ENCODE peak calls at places on chromosomes 16 and 17, in four cellular contexts. One of them, this sample, is unnamed.

GRCh38 chr17:373616-374225 is 21.1 kb upstream of the RPH3AL start:
- DNase-seq in HepG2: no peak
- DNase-seq in heart right ventricle: no peak
- DNase-seq in left ventricle myocardium inferior: peak
- DNase-seq in this sample: no peak

GRCh38 chr16:68364601-68364998 is 53.8 kb downstream of the PRMT7 start:
- DNase-seq in HepG2: no peak
- DNase-seq in heart right ventricle: no peak
- DNase-seq in left ventricle myocardium inferior: no peak
- DNase-seq in this sample: no peak

GRCh38 chr17:57572062-57572461 is 173.0 kb downstream of the CCDC182 start:
- DNase-seq in HepG2: no peak
- DNase-seq in heart right ventricle: no peak
- DNase-seq in left ventricle myocardium inferior: no peak
- DNase-seq in this sample: no peak

GRCh38 chr16:30065943-30066881 is 652 bp downstream of the ALDOA start:
- DNase-seq in HepG2: no peak
- DNase-seq in heart right ventricle: peak
- DNase-seq in left ventricle myocardium inferior: no peak
- DNase-seq in this sample: no peak

GRCh38 chr16:4319454-4319853 is 3.6 kb downstream of the GLIS2 start:
- DNase-seq in HepG2: no peak
- DNase-seq in heart right ventricle: no peak
- DNase-seq in left ventricle myocardium inferior: no peak
- DNase-seq in this sample: no peak

GRCh38 chr16:12255473-12255872 is 278.9 kb downstream of the SNX29 start:
- DNase-seq in HepG2: no peak
- DNase-seq in heart right ventricle: no peak
- DNase-seq in left ventricle myocardium inferior: no peak
- DNase-seq in this sample: no peak

GRCh38 chr17:10099051-10099571 is 99.3 kb downstream of the GAS7 start:
- DNase-seq in HepG2: no peak
- DNase-seq in heart right ventricle: no peak
- DNase-seq in left ventricle myocardium inferior: no peak
- DNase-seq in this sample: peak

GRCh38 chr16:30562021-30562420 is 3.8 kb upstream of the ZNF764 start:
- DNase-seq in HepG2: no peak
- DNase-seq in heart right ventricle: no peak
- DNase-seq in left ventricle myocardium inferior: no peak
- DNase-seq in this sample: no peak

GRCh38 chr17:63293310-63293709 is 152.8 kb downstream of the CYB561 start:
- DNase-seq in HepG2: no peak
- DNase-seq in heart right ventricle: no peak
- DNase-seq in left ventricle myocardium inferior: no peak
- DNase-seq in this sample: peak

GRCh38 chr17:14373587-14374259 is 72.8 kb downstream of the HS3ST3B1 start:
- DNase-seq in HepG2: peak
- DNase-seq in heart right ventricle: no peak
- DNase-seq in left ventricle myocardium inferior: no peak
- DNase-seq in this sample: no peak

GRCh38 chr16:57689772-57690558 is 4.6 kb upstream of the DRC7 start:
- DNase-seq in HepG2: no peak
- DNase-seq in heart right ventricle: peak
- DNase-seq in left ventricle myocardium inferior: no peak
- DNase-seq in this sample: no peak

GRCh38 chr17:39650121-39650579 is 13.2 kb downstream of the STARD3 start:
- DNase-seq in HepG2: no peak
- DNase-seq in heart right ventricle: no peak
- DNase-seq in left ventricle myocardium inferior: no peak
- DNase-seq in this sample: no peak

GRCh38 chr17:77640916-77641605 is 317.4 kb upstream of the TNRC6C start:
- DNase-seq in HepG2: no peak
- DNase-seq in heart right ventricle: no peak
- DNase-seq in left ventricle myocardium inferior: no peak
- DNase-seq in this sample: no peak

DNA sequence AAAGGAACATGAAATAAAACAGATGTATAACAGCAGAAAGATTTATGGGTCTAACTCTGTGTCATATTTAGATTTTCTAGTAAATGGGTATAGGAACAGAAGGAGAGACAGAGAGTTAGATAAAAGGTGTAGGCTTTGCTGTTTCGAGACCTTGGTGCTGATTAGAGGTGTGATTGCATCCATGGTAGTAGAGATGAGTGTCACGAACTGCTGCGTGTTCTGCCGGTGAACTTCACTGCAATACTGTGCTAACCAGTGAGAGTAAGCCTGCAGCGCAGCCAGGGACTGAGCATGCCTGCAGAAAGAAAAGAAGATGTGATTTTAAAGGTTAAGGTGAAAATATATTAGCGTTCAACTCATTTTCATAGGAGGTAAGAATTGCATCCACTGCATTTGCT is 53.7 kb upstream of the GSG1L start:
- DNase-seq in HepG2: no peak
- DNase-seq in heart right ventricle: no peak
- DNase-seq in left ventricle myocardium inferior: no peak
- DNase-seq in this sample: no peak
- TF ChIP-seq CTCF in HepG2: no peak
- TF ChIP-seq CTCF in heart right ventricle: no peak
- TF ChIP-seq CTCF in left ventricle myocardium inferior: no peak
- TF ChIP-seq CTCF in this sample: no peak

GRCh38 chr17:72362466-72363335 is 241.9 kb downstream of the SOX9 start:
- DNase-seq in HepG2: peak
- DNase-seq in heart right ventricle: no peak
- DNase-seq in left ventricle myocardium inferior: no peak
- DNase-seq in this sample: no peak
- TF ChIP-seq CTCF in HepG2: peak
- TF ChIP-seq CTCF in heart right ventricle: no peak
- TF ChIP-seq CTCF in left ventricle myocardium inferior: no peak
- TF ChIP-seq CTCF in this sample: no peak

DNA sequence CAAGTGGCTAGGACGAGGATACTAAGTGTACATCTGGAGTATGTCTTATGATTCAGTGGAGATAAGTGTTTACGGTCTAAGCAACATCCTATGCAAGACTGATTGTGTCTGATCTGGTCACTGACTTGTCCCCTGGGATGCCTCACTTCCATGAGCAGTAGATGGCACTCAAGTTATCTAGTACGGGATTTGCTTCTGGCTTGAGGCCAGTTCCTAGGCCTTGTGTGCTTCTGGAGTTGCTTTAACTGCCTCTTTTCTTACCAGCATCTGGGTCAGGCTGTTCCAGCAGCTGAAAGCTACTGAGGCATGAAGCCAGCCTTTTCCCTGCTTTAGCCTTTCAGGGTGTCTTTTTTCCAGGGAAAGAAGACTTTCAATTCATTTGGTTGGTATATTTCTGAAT is 23.0 kb downstream of the SUPT6H start:
- DNase-seq in HepG2: peak
- DNase-seq in heart right ventricle: no peak
- DNase-seq in left ventricle myocardium inferior: no peak
- DNase-seq in this sample: no peak
- TF ChIP-seq CTCF in HepG2: peak
- TF ChIP-seq CTCF in heart right ventricle: no peak
- TF ChIP-seq CTCF in left ventricle myocardium inferior: no peak
- TF ChIP-seq CTCF in this sample: no peak

DNA sequence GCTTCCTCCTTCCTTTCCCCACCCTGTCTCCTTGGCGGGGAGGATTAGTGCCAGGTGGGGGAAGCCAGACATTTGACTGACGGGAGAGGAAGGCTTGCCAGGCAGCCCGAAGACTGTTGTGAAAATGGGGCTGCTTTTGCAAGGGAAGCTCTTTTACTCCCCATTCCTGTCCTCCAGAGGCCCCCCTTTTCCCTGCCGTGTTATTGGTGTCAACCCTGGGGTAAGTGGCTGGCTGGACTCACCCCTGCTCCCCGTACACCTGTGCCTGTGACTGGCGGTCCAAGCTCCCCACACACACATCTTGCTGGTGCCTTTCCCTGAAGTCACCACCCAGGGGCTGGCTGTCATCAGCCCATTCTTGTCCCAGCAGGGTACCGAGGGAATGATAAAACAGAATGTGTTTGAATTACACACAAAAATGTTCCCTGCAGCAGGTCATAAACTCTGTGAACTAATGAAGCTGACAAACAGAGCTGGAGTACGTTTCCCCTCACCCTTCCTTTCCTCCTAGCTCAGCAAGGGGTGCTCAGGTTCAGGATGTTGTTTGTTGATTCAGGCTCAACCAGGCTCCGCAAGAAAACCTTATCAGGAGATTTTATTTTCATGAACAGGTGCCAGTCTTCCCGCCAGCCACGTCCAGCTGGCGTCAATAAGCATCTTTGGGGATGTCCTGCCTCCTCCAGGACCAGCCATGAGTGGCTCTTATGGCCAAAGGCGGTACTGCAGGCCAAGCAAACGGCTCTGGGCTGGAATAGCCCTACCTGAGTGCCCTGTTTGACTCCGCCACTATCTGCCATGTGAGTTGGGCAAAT is 4.3 kb upstream of the ARMC7 start:
- DNase-seq in HepG2: peak
- DNase-seq in heart right ventricle: no peak
- DNase-seq in left ventricle myocardium inferior: no peak
- DNase-seq in this sample: no peak
- TF ChIP-seq CTCF in HepG2: peak
- TF ChIP-seq CTCF in heart right ventricle: peak
- TF ChIP-seq CTCF in left ventricle myocardium inferior: peak
- TF ChIP-seq CTCF in this sample: peak

GRCh38 chr16:13852827-13853226 is 67.1 kb upstream of the ERCC4 start:
- DNase-seq in HepG2: no peak
- DNase-seq in heart right ventricle: no peak
- DNase-seq in left ventricle myocardium inferior: no peak
- DNase-seq in this sample: no peak

GRCh38 chr16:13845232-13845631 is 74.7 kb upstream of the ERCC4 start:
- DNase-seq in HepG2: no peak
- DNase-seq in heart right ventricle: no peak
- DNase-seq in left ventricle myocardium inferior: no peak
- DNase-seq in this sample: no peak

DNA sequence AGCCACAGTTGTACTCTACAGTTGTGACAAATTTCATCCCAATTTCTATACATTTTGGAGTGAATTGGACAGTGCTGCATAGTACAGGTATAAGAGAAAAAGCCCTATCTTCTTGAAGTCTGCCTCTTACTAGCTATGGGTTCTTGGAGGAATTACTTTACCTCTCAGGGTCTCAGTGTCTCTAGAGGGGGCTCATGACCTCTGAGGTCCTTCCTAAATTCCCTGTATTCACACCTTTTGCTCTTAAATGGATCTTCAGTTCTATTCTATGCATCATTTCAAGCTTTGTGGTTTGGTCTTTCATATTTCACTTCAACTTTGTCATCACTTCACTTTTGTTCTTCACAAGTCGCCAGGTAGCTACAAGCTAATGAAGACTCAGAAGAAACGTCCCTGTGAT is 71.2 kb upstream of the ERCC4 start:
- DNase-seq in HepG2: no peak
- DNase-seq in heart right ventricle: no peak
- DNase-seq in left ventricle myocardium inferior: no peak
- DNase-seq in this sample: no peak
- TF ChIP-seq CTCF in HepG2: no peak
- TF ChIP-seq CTCF in heart right ventricle: no peak
- TF ChIP-seq CTCF in left ventricle myocardium inferior: no peak
- TF ChIP-seq CTCF in this sample: no peak

GRCh38 chr17:36609498-36609862 is 8.1 kb downstream of the MRM1 start:
- DNase-seq in HepG2: no peak
- DNase-seq in heart right ventricle: no peak
- DNase-seq in left ventricle myocardium inferior: no peak
- DNase-seq in this sample: no peak

GRCh38 chr17:36611345-36612072 is 10.1 kb downstream of the MRM1 start:
- DNase-seq in HepG2: no peak
- DNase-seq in heart right ventricle: no peak
- DNase-seq in left ventricle myocardium inferior: no peak
- DNase-seq in this sample: peak

GRCh38 chr17:36608280-36608679 is 6.9 kb downstream of the MRM1 start:
- DNase-seq in HepG2: no peak
- DNase-seq in heart right ventricle: no peak
- DNase-seq in left ventricle myocardium inferior: no peak
- DNase-seq in this sample: no peak

GRCh38 chr17:36610472-36610871 is 9.1 kb downstream of the MRM1 start:
- DNase-seq in HepG2: no peak
- DNase-seq in heart right ventricle: no peak
- DNase-seq in left ventricle myocardium inferior: no peak
- DNase-seq in this sample: no peak

GRCh38 chr17:36608794-36609497 is 7.6 kb downstream of the MRM1 start:
- DNase-seq in HepG2: no peak
- DNase-seq in heart right ventricle: no peak
- DNase-seq in left ventricle myocardium inferior: peak
- DNase-seq in this sample: no peak
- TF ChIP-seq CTCF in HepG2: peak
- TF ChIP-seq CTCF in heart right ventricle: peak
- TF ChIP-seq CTCF in left ventricle myocardium inferior: peak
- TF ChIP-seq CTCF in this sample: peak